ENCODE peak calls at places on chromosomes 6 and 20, in ten cellular contexts. S is fibroblast of lung, O is lower leg skin, U is astrocyte, W is GM23338, X is esophagus muscularis mucosa, L is right lobe of liver, V is HFFc6, Q is endothelial cell, K is HFF-Myc. B is an unnamed sample.

GRCh38 chr20:61580958-61581824 is 329.1 kb downstream of the CDH4 start:
- DNase-seq in L (no peak), V (no peak), W (no peak), K (no peak), S (no peak), U (no peak), X (no peak), O (no peak), Q (no peak), B (no peak)

GRCh38 chr6:33935439-33936080 is 131.8 kb upstream of the MLN start:
- DNase-seq in K (no peak), Q (no peak), O (no peak), W (peak; percentile 49), V (no peak), X (no peak), U (no peak), S (no peak), L (no peak), B (no peak)

GRCh38 chr6:45691426-45691825 is 313.7 kb upstream of the SUPT3H start:
- DNase-seq in Q (no peak), X (no peak), S (no peak), U (no peak), W (no peak), L (no peak), K (no peak), V (no peak), O (no peak), B (no peak)

GRCh38 chr6:4351857-4352669 is 216.7 kb upstream of the ECI2 start:
- DNase-seq in W (no peak), U (peak; percentile 94), S (peak; percentile 96), Q (no peak), V (peak; percentile 91), K (no peak), O (peak; percentile 63), X (no peak), L (no peak), B (peak; percentile 76)

GRCh38 chr6:132730560-132730959 is 16.7 kb upstream of the VNN1 start:
- DNase-seq in S (peak; percentile 55), K (no peak), U (peak; percentile 43), Q (no peak), W (no peak), O (no peak), X (no peak), V (peak; percentile 77), L (no peak), B (peak; percentile 60)

GRCh38 chr6:126804255-126805064 is 314.0 kb upstream of the RSPO3 start:
- DNase-seq in L (peak; percentile 45), W (peak; percentile 74), V (peak; percentile 57), X (no peak), Q (peak; percentile 38), U (peak; percentile 20), S (peak; percentile 30), K (peak; percentile 33), O (peak; percentile 26), B (peak; percentile 10)

GRCh38 chr6:34447915-34448314 is 18.0 kb upstream of the PACSIN1 start:
- DNase-seq in Q (no peak), W (peak; percentile 63), U (no peak), V (no peak), O (no peak), S (no peak), K (no peak), X (no peak), L (no peak), B (no peak)

GRCh38 chr6:38503032-38503784 is 136.5 kb downstream of the BTBD9 start:
- DNase-seq in X (no peak), O (no peak), W (no peak), S (no peak), L (no peak), V (no peak), K (no peak), U (no peak), Q (no peak), B (no peak)

GRCh38 chr6:15588966-15589634 is 73.7 kb downstream of the DTNBP1 start:
- DNase-seq in K (peak; percentile 10), L (no peak), U (peak; percentile 47), Q (no peak), W (no peak), V (peak; percentile 52), O (no peak), X (no peak), S (peak; percentile 63), B (no peak)

GRCh38 chr6:100479180-100480035 is 14.7 kb upstream of the SIM1 start:
- DNase-seq in S (no peak), O (no peak), V (peak; percentile 48), X (no peak), Q (no peak), L (no peak), U (no peak), K (no peak), W (peak; percentile 67), B (peak; percentile 22)

GRCh38 chr6:137866914-137867684 is at the start of gene TNFAIP3:
- DNase-seq in V (peak; percentile 87), O (peak; percentile 92), Q (peak; percentile 93), U (peak; percentile 82), X (peak; percentile 98), W (peak; percentile 90), L (peak; percentile 95), S (peak; percentile 91), K (peak; percentile 61), B (peak; percentile 85)

GRCh38 chr20:50100552-50100951 is 12.4 kb downstream of the UBE2V1 start:
- DNase-seq in Q (no peak), L (no peak), W (no peak), X (no peak), O (no peak), V (no peak), K (no peak), S (peak; percentile 21), U (no peak), B (no peak)

GRCh38 chr20:50101281-50101680 is 11.7 kb downstream of the UBE2V1 start:
- DNase-seq in O (no peak), X (no peak), K (no peak), U (no peak), V (no peak), W (no peak), L (no peak), Q (no peak), S (no peak), B (no peak)

GRCh38 chr20:50099565-50099991 is 13.4 kb downstream of the UBE2V1 start:
- DNase-seq in O (no peak), W (peak; percentile 48), V (no peak), X (no peak), K (no peak), U (no peak), Q (no peak), L (peak; percentile 14), S (no peak), B (no peak)

GRCh38 chr20:50099121-50099520 is 13.8 kb downstream of the UBE2V1 start:
- DNase-seq in S (no peak), Q (no peak), U (no peak), L (no peak), W (no peak), V (no peak), O (no peak), X (no peak), K (no peak), B (no peak)

DNA sequence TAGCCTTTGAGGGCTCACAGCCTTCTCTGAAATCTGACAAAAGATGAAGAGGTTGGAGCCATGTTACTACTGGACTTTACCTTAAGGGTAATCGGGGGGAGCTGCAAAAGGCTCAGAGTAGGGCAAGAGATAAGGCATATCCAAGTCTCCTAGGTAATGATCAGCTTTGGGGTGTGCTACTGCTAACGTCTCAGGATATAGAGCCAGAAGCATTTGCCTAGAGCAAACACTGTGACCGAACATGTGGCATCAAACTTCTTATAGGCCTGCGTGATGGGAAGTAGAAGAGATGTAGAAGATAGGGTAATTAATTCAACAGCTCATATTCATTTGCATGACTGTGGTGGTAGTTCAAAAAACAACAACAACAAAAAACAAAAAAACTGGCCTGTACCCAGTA is 11.1 kb downstream of the UBE2V1 start:
- DNase-seq in K (no peak), W (no peak), L (no peak), O (no peak), S (no peak), X (no peak), U (no peak), Q (no peak), V (no peak), B (no peak)
- TF ChIP-seq CTCF in K (no peak), W (no peak), L (no peak), O (no peak), S (no peak), X (no peak), U (no peak), Q (no peak), V (no peak), B (no peak)

GRCh38 chr6:51753635-51754034 is 333.8 kb downstream of the PKHD1 start:
- DNase-seq in O (no peak), Q (peak; percentile 70), V (no peak), K (no peak), X (no peak), S (no peak), L (no peak), U (no peak), W (peak; percentile 73), B (no peak)
- TF ChIP-seq CTCF in O (no peak), Q (peak; percentile 49), V (no peak), K (no peak), X (no peak), S (no peak), L (peak; percentile 18), U (no peak), W (peak; percentile 81), B (no peak)

GRCh38 chr6:30781362-30781696 is 37.0 kb upstream of the IER3 start:
- DNase-seq in O (no peak), W (no peak), K (no peak), V (no peak), Q (no peak), S (no peak), L (no peak), U (no peak), X (no peak), B (no peak)
- TF ChIP-seq CTCF in O (no peak), W (no peak), K (no peak), V (no peak), Q (no peak), S (no peak), L (no peak), U (no peak), X (no peak), B (no peak)

GRCh38 chr6:1479601-1480236 is 90.3 kb downstream of the FOXF2 start:
- DNase-seq in O (no peak), U (no peak), Q (no peak), K (no peak), X (no peak), W (no peak), S (no peak), L (no peak), V (no peak), B (no peak)

GRCh38 chr6:1477432-1478090 is 88.2 kb downstream of the FOXF2 start:
- DNase-seq in Q (no peak), S (peak; percentile 87), U (peak; percentile 85), W (peak; percentile 43), O (no peak), L (no peak), K (peak; percentile 60), V (peak; percentile 84), X (no peak), B (peak; percentile 75)

GRCh38 chr6:1482381-1483166 is 93.2 kb downstream of the FOXF2 start:
- DNase-seq in O (no peak), X (no peak), U (no peak), W (no peak), L (no peak), V (no peak), Q (no peak), S (no peak), K (no peak), B (no peak)

GRCh38 chr6:1481326-1481725 is 92.0 kb downstream of the FOXF2 start:
- DNase-seq in K (no peak), X (no peak), V (peak; percentile 96), L (peak; percentile 5), U (peak; percentile 79), Q (no peak), S (peak; percentile 87), O (no peak), W (no peak), B (peak; percentile 83)

GRCh38 chr6:1479095-1479494 is 89.7 kb downstream of the FOXF2 start:
- DNase-seq in S (peak; percentile 92), W (no peak), L (no peak), V (peak; percentile 74), U (peak; percentile 92), Q (no peak), O (no peak), X (no peak), K (peak; percentile 70), B (peak; percentile 91)
- TF ChIP-seq CTCF in S (peak; percentile 46), W (peak; percentile 16), L (no peak), V (peak; percentile 57), U (no peak), Q (no peak), O (no peak), X (no peak), K (peak; percentile 24), B (peak; percentile 39)